ENCODE peak calls at places on chromosome 1, in four cellular contexts. D, B, L and Y are unnamed samples.

GRCh38 chr1:20921285-20921684 is 134.2 kb upstream of the HP1BP3 start:
- DNase-seq in D (no peak), B (no peak), L (no peak), Y (no peak)

GRCh38 chr1:226548281-226549093 is at the start of gene STUM:
- DNase-seq in D (no peak), B (peak; percentile 25), L (no peak), Y (no peak)

GRCh38 chr1:216710042-216710441 is 13.2 kb downstream of the ESRRG start:
- DNase-seq in D (no peak), B (no peak), L (no peak), Y (no peak)

GRCh38 chr1:93029317-93029716 is 49.8 kb upstream of the MTF2 start:
- DNase-seq in D (no peak), B (peak; percentile 81), L (no peak), Y (peak; percentile 56)

GRCh38 chr1:218346391-218347204 is 1.5 kb downstream of the TGFB2 start:
- DNase-seq in D (no peak), B (no peak), L (peak; percentile 26), Y (no peak)

GRCh38 chr1:92834617-92835016 is 2.8 kb downstream of the RPL5 start:
- DNase-seq in D (no peak), B (no peak), L (no peak), Y (no peak)

GRCh38 chr1:172845371-172845770 is 186.5 kb downstream of the FASLG start:
- DNase-seq in D (no peak), B (peak; percentile 22), L (no peak), Y (peak; percentile 25)

GRCh38 chr1:32426489-32427255 is 32.4 kb upstream of the BSDC1 start:
- DNase-seq in D (no peak), B (no peak), L (no peak), Y (no peak)

GRCh38 chr1:111234866-111235265 is 7.4 kb downstream of the CHI3L2 start:
- DNase-seq in D (no peak), B (no peak), L (no peak), Y (no peak)

GRCh38 chr1:223319913-223320600 is 43.9 kb downstream of the SUSD4 start:
- DNase-seq in D (no peak), B (no peak), L (no peak), Y (no peak)

GRCh38 chr1:229243638-229244037 is 27.3 kb upstream of the RAB4A start:
- DNase-seq in D (no peak), B (no peak), L (no peak), Y (no peak)

GRCh38 chr1:209688746-209689234 is 13.6 kb downstream of the G0S2 start:
- DNase-seq in D (no peak), B (no peak), L (no peak), Y (no peak)

GRCh38 chr1:171150156-171150555 is 34.9 kb upstream of the FMO2 start:
- DNase-seq in D (no peak), B (no peak), L (no peak), Y (no peak)

GRCh38 chr1:54159733-54160316 is 7.0 kb upstream of the CDCP2 start:
- DNase-seq in D (no peak), B (no peak), L (no peak), Y (no peak)

GRCh38 chr1:230288641-230289349 is 137.3 kb downstream of the PGBD5 start:
- DNase-seq in D (no peak), B (no peak), L (no peak), Y (no peak)

GRCh38 chr1:109482796-109483638 is 688 bp upstream of the ATXN7L2 start:
- DNase-seq in D (peak; percentile 24), B (no peak), L (no peak), Y (peak; percentile 37)

GRCh38 chr1:240027059-240027462 is 64.6 kb upstream of the FMN2 start:
- DNase-seq in D (peak; percentile 57), B (no peak), L (peak; percentile 9), Y (no peak)

GRCh38 chr1:22814176-22815042 is 103.8 kb downstream of the EPHB2 start:
- DNase-seq in D (no peak), B (no peak), L (peak; percentile 75), Y (no peak)

GRCh38 chr1:9151326-9151860 is 22.5 kb upstream of the GPR157 start:
- DNase-seq in D (no peak), B (no peak), L (no peak), Y (no peak)

GRCh38 chr1:200438911-200439310 is 29.1 kb upstream of the ZNF281 start:
- DNase-seq in D (no peak), B (no peak), L (no peak), Y (no peak)

GRCh38 chr1:226226601-226227000 is 3.1 kb downstream of the MIXL1 start:
- DNase-seq in D (no peak), B (no peak), L (no peak), Y (no peak)

GRCh38 chr1:35192056-35192852 is 691 bp downstream of the SFPQ start:
- DNase-seq in D (peak; percentile 62), B (peak; percentile 90), L (peak; percentile 68), Y (peak; percentile 89)

GRCh38 chr1:156371553-156372264 is 2.7 kb downstream of the RHBG start:
- DNase-seq in D (no peak), B (no peak), L (peak; percentile 56), Y (no peak)

GRCh38 chr1:175204285-175204684 is 11.7 kb upstream of the KIAA0040 start:
- DNase-seq in D (no peak), B (no peak), L (no peak), Y (no peak)

GRCh38 chr1:59699227-59699847 is 115.4 kb upstream of the HOOK1 start:
- DNase-seq in D (peak; percentile 22), B (peak; percentile 36), L (no peak), Y (no peak)

GRCh38 chr1:245990315-245991022 is 516.6 kb downstream of the SMYD3 start:
- DNase-seq in D (no peak), B (no peak), L (no peak), Y (no peak)

GRCh38 chr1:227901239-227901905 is 46.4 kb downstream of the WNT9A start:
- DNase-seq in D (no peak), B (no peak), L (no peak), Y (no peak)

GRCh38 chr1:232922475-232922874 is 27.9 kb upstream of the NTPCR start:
- DNase-seq in D (no peak), B (no peak), L (no peak), Y (no peak)

GRCh38 chr1:29217633-29218032 is 13.1 kb downstream of the MECR start:
- DNase-seq in D (no peak), B (no peak), L (no peak), Y (no peak)

GRCh38 chr1:8789314-8790214 is 27.9 kb downstream of the RERE start:
- DNase-seq in D (no peak), B (no peak), L (no peak), Y (no peak)